ENCODE peak calls at places on chromosomes 3 and 15, in six cellular contexts. R, K, J, H, V and Y are unnamed samples.

GRCh38 chr3:30614943-30615342 is 8.5 kb downstream of the TGFBR2 start:
- DNase-seq in R (no peak), K (no peak), J (no peak), H (no peak), V (no peak), Y (no peak)

GRCh38 chr15:78260489-78260888 is 3.9 kb upstream of the DNAJA4 start:
- DNase-seq in R (no peak), K (no peak), J (no peak), H (no peak), V (no peak), Y (no peak)

GRCh38 chr3:12180218-12180617 is 21.5 kb upstream of the TIMP4 start:
- DNase-seq in R (no peak), K (no peak), J (no peak), H (no peak), V (no peak), Y (no peak)

GRCh38 chr3:194738254-194739093 is 52.8 kb downstream of the FAM43A start:
- DNase-seq in R (no peak), K (no peak), J (no peak), H (no peak), V (no peak), Y (peak)

GRCh38 chr3:115084686-115085085 is 62.4 kb downstream of the ZBTB20 start:
- DNase-seq in R (no peak), K (no peak), J (no peak), H (no peak), V (no peak), Y (no peak)

GRCh38 chr15:75982468-75982867 is 29.8 kb downstream of the NRG4 start:
- DNase-seq in R (no peak), K (no peak), J (no peak), H (no peak), V (no peak), Y (no peak)

GRCh38 chr3:174439621-174440349 is 419.3 kb upstream of the NAALADL2 start:
- DNase-seq in R (no peak), K (no peak), J (no peak), H (no peak), V (peak), Y (peak)

GRCh38 chr3:15557511-15557946 is 36.0 kb upstream of the COLQ start:
- DNase-seq in R (peak), K (no peak), J (peak), H (peak), V (peak), Y (no peak)

GRCh38 chr3:88963003-88963402 is 144.4 kb upstream of the EPHA3 start:
- DNase-seq in R (no peak), K (no peak), J (no peak), H (no peak), V (no peak), Y (no peak)

GRCh38 chr3:189786479-189787064 is 155.4 kb downstream of the TP63 start:
- DNase-seq in R (no peak), K (no peak), J (no peak), H (peak), V (no peak), Y (no peak)

GRCh38 chr3:72591522-72592421 is 256.5 kb downstream of the SHQ1 start:
- DNase-seq in R (no peak), K (no peak), J (no peak), H (no peak), V (peak), Y (no peak)